ENCODE peak calls at places on chromosomes 4 and X, in four cellular contexts. One of them, this sample, is unnamed.

GRCh38 chr4:3673716-3674478 is 92.3 kb upstream of the ADRA2C start:
- DNase-seq in EL: no peak
- DNase-seq in GM23248: no peak
- DNase-seq in iris pigment epithelial cell: no peak
- DNase-seq in this sample: no peak

GRCh38 chrX:47590984-47591383 is 8.7 kb downstream of the TIMP1 start:
- DNase-seq in iris pigment epithelial cell: no peak
- DNase-seq in GM23248: no peak
- DNase-seq in EL: no peak
- DNase-seq in this sample: no peak

GRCh38 chr4:151887151-151887815 is 126.5 kb upstream of the GATB start:
- DNase-seq in GM23248: peak; percentile 69
- DNase-seq in EL: peak; percentile 31
- DNase-seq in iris pigment epithelial cell: peak; percentile 52
- DNase-seq in this sample: peak; percentile 14

GRCh38 chrX:19839770-19840254 is 47.6 kb downstream of the SH3KBP1 start:
- DNase-seq in EL: no peak
- DNase-seq in iris pigment epithelial cell: no peak
- DNase-seq in GM23248: no peak
- DNase-seq in this sample: no peak

GRCh38 chr4:10872833-10873517 is 188.4 kb upstream of the CLNK start:
- DNase-seq in GM23248: no peak
- DNase-seq in EL: no peak
- DNase-seq in iris pigment epithelial cell: no peak
- DNase-seq in this sample: no peak

GRCh38 chr4:86818845-86819244 is 30.3 kb downstream of the SLC10A6 start:
- DNase-seq in EL: no peak
- DNase-seq in iris pigment epithelial cell: no peak
- DNase-seq in GM23248: no peak
- DNase-seq in this sample: no peak

GRCh38 chr4:124212835-124213640 is 499.5 kb downstream of the ANKRD50 start:
- DNase-seq in GM23248: peak; percentile 14
- DNase-seq in EL: peak; percentile 8
- DNase-seq in iris pigment epithelial cell: peak; percentile 50
- DNase-seq in this sample: peak; percentile 62

GRCh38 chrX:123740006-123740405 is 7.2 kb upstream of the THOC2 start:
- DNase-seq in iris pigment epithelial cell: no peak
- DNase-seq in EL: no peak
- DNase-seq in GM23248: no peak
- DNase-seq in this sample: no peak

GRCh38 chr4:6753891-6754290 is 28.6 kb upstream of the KIAA0232 start:
- DNase-seq in EL: no peak
- DNase-seq in GM23248: no peak
- DNase-seq in iris pigment epithelial cell: no peak
- DNase-seq in this sample: no peak

GRCh38 chrX:53089224-53089842 is 4.6 kb upstream of the KANTR start:
- DNase-seq in EL: peak; percentile 60
- DNase-seq in GM23248: peak; percentile 76
- DNase-seq in iris pigment epithelial cell: peak; percentile 70
- DNase-seq in this sample: peak; percentile 67

GRCh38 chr4:170001688-170002267 is 24.4 kb downstream of the MFAP3L start:
- DNase-seq in EL: no peak
- DNase-seq in iris pigment epithelial cell: no peak
- DNase-seq in GM23248: no peak
- DNase-seq in this sample: no peak

GRCh38 chrX:22220941-22221340 is 51.8 kb upstream of the CBLL2 start:
- DNase-seq in iris pigment epithelial cell: peak; percentile 60
- DNase-seq in GM23248: peak; percentile 75
- DNase-seq in EL: peak; percentile 85
- DNase-seq in this sample: peak; percentile 39

GRCh38 chr4:100421356-100421978 is 96.4 kb downstream of the EMCN start:
- DNase-seq in EL: peak; percentile 42
- DNase-seq in GM23248: peak; percentile 67
- DNase-seq in iris pigment epithelial cell: peak; percentile 55
- DNase-seq in this sample: peak; percentile 26

This sample was measured in fibroblast of villous mesenchyme.